ENCODE peak calls at places on chromosomes 13 and 19, in seven cellular contexts. N is GM23338, X is H1, G is HL-60, A is HCT116, T is K562, D is esophagus muscularis mucosa. E is an unnamed sample.

GRCh38 chr19:55362990-55363716 is at the start of gene GARIN5B:
- DNase-seq in N (no peak), X (no peak), G (no peak), A (no peak), T (no peak), D (no peak), E (no peak)

GRCh38 chr19:18859676-18860301 is 28.0 kb downstream of the UPF1 start:
- DNase-seq in N (no peak), X (no peak), G (no peak), A (no peak), T (no peak), D (no peak), E (no peak)

GRCh38 chr19:2494084-2494446 is 18.1 kb downstream of the GADD45B start:
- DNase-seq in N (no peak), X (no peak), G (no peak), A (no peak), T (no peak), D (no peak), E (no peak)

GRCh38 chr19:38773469-38774177 is at the start of gene LGALS7:
- DNase-seq in N (no peak), X (no peak), G (no peak), A (no peak), T (no peak), D (no peak), E (no peak)

GRCh38 chr19:10593820-10594637 is 6.9 kb upstream of the AP1M2 start:
- DNase-seq in N (no peak), X (no peak), G (peak), A (no peak), T (no peak), D (no peak), E (no peak)

GRCh38 chr13:43786766-43787517 is at the start of gene ENOX1:
- DNase-seq in N (peak), X (no peak), G (peak), A (peak), T (no peak), D (peak), E (no peak)

GRCh38 chr13:59677966-59678814 is 485.5 kb downstream of the DIAPH3 start:
- DNase-seq in N (peak), X (no peak), G (peak), A (peak), T (peak), D (no peak), E (peak)

GRCh38 chr13:97720881-97721280 is 232.6 kb upstream of the IPO5 start:
- DNase-seq in N (no peak), X (no peak), G (no peak), A (no peak), T (no peak), D (peak), E (no peak)

GRCh38 chr13:87814444-87814843 is 143.3 kb downstream of the SLITRK5 start:
- DNase-seq in N (no peak), X (no peak), G (no peak), A (no peak), T (no peak), D (no peak), E (no peak)

GRCh38 chr13:87810920-87811344 is 139.8 kb downstream of the SLITRK5 start:
- DNase-seq in N (peak), X (no peak), G (peak), A (no peak), T (no peak), D (no peak), E (no peak)

DNA sequence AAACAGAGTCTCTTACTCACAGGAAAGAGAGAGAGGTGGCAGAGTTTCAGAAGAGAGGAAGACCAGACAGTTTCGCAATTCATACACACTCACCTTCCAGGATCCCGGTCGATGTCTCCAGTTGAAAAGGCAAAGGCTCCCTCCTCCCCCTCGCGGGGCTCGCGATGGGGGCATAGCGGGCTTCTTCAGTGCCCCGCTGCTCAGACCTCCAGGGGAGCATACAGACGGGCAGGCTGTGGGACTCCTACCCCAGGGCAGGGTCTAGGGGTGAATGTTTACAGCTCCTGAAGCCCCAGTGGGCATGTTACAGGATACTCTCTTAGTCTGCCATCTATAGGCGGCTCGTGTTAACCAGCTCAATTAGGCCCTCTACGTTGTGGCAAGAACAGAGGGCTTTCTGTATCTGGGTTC is 139.2 kb downstream of the SLITRK5 start:
- DNase-seq in N (peak), X (peak), G (no peak), A (no peak), T (no peak), D (no peak), E (no peak)
- H3K4me3 ChIP-seq in N (peak), X (peak), G (no peak), A (no peak), T (no peak), D (no peak), E (no peak)

GRCh38 chr19:36772341-36773222 is at the start of gene ZNF850:
- DNase-seq in N (peak), X (peak), G (peak), A (peak), T (peak), D (peak), E (peak)

GRCh38 chr19:36775768-36776167 is 3.2 kb upstream of the ZNF850 start:
- DNase-seq in N (peak), X (peak), G (no peak), A (no peak), T (no peak), D (no peak), E (no peak)

GRCh38 chr19:36773223-36773579 is 594 bp upstream of the ZNF850 start:
- DNase-seq in N (no peak), X (no peak), G (no peak), A (no peak), T (no peak), D (no peak), E (no peak)

DNA sequence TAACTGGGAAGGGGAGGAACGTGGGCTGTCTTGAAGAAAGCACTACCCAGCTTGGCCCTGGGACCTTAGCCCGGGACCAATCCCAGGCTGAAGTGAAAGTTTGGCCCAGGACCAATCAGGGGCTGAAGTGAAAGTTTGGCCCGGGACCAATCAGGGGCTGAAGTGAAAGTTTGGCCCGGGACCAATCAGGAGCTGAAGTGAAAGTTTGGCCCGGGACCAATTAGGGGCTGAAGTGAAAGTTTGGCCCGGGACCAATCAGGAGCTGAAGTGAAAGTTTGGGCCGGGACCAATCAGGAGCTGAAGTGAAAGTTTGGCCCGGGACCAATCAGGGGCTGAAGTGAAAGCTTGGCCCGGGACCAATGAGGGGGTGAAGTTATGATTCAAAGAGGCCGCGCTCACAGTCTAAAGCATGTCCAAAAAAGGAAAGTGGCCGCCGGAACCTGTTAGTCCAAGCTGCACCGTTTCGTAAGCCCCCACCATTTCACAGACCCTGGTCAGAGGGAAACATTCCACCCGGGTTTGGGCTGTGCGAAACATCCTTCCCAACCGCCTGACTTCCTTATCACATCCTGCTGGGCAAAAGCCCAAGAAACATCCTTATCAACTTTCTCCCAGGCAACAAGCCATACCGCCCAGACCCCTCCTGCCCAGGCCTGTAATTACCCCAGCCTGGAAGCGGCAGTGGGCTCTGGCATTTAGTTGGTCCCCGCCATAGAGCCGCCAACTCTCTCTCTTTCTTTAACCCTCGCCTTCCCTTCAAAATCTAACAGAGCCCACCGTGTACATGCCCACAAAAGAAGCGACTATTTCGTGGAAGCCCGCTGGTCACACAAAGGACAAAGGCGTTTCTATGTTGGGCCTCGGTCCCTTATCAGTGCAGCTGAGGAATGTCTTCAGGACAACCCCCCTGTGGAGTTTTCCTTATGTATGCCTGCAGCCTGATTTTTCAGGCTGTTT is 1.1 kb downstream of the ZNF850 start:
- DNase-seq in N (peak), X (peak), G (peak), A (no peak), T (peak), D (peak), E (no peak)
- TF ChIP-seq POLR2AphosphoS5 in N (peak), X (peak), G (peak), A (no peak), T (no peak), D (peak), E (no peak)

GRCh38 chr13:20263393-20264044 is 31.4 kb upstream of the GJB6 start:
- DNase-seq in N (no peak), X (no peak), G (no peak), A (no peak), T (no peak), D (peak), E (no peak)

GRCh38 chr13:20258208-20258962 is 26.3 kb upstream of the GJB6 start:
- DNase-seq in N (no peak), X (no peak), G (no peak), A (no peak), T (no peak), D (no peak), E (no peak)

GRCh38 chr13:20254076-20254475 is 22.0 kb upstream of the GJB6 start:
- DNase-seq in N (no peak), X (no peak), G (no peak), A (no peak), T (no peak), D (no peak), E (no peak)

GRCh38 chr13:20264271-20265018 is 32.3 kb upstream of the GJB6 start:
- DNase-seq in N (no peak), X (no peak), G (no peak), A (no peak), T (no peak), D (peak), E (no peak)

DNA sequence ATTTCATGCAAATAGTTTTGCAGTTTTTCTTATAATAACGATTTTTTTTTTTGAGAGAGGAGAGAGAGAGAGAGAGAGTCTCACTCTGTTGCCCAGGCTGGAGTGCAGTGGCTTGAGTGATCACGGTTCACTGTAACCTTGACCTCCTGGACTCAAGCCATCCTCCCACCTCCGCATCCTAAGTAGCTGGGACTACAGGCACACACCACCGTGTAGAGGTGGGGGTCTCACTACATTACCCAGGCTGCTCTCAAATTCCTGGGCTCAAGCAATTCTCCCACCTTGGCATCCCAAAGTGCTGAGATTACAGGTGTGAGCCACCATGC is 26.8 kb upstream of the GJB6 start:
- DNase-seq in N (no peak), X (no peak), G (no peak), A (no peak), T (no peak), D (no peak), E (no peak)
- H3K27ac ChIP-seq in N (no peak), X (no peak), G (no peak), A (no peak), T (no peak), D (no peak), E (no peak)

GRCh38 chr19:33670398-33670797 is 48.6 kb downstream of the CHST8 start:
- DNase-seq in N (no peak), X (no peak), G (no peak), A (no peak), T (no peak), D (no peak), E (no peak)
- H3K4me3 ChIP-seq in N (no peak), X (no peak), G (no peak), A (no peak), T (no peak), D (no peak), E (no peak)

GRCh38 chr19:7415163-7415856 is 66.6 kb downstream of the ARHGEF18 start:
- DNase-seq in N (peak), X (no peak), G (no peak), A (no peak), T (no peak), D (no peak), E (no peak)
- TF ChIP-seq POLR2AphosphoS5 in N (no peak), X (no peak), G (no peak), A (no peak), T (no peak), D (no peak), E (no peak)